ENCODE peak calls at places on chromosomes 2 and 18, in five cellular contexts. T, H, K, A and X are unnamed samples.

GRCh38 chr2:37291680-37292079 is 33.0 kb downstream of the PRKD3 start:
- DNase-seq in H (no peak), K (no peak), T (no peak), A (no peak), X (no peak)

GRCh38 chr2:47230418-47230817 is 75.3 kb upstream of the STPG4 start:
- DNase-seq in H (no peak), A (no peak), T (no peak), K (no peak), X (no peak)

GRCh38 chr2:169131587-169132512 is 62.5 kb downstream of the DHRS9 start:
- DNase-seq in A (peak; percentile 51), K (no peak), T (peak; percentile 15), H (peak; percentile 76), X (peak; percentile 48)

GRCh38 chr2:127411609-127412370 is 6.4 kb upstream of the PROC start:
- DNase-seq in H (no peak), A (no peak), T (no peak), K (no peak), X (no peak)

GRCh38 chr18:58862851-58863538 is 1.7 kb upstream of the ZNF532 start:
- DNase-seq in K (no peak), A (peak; percentile 80), H (no peak), T (no peak), X (no peak)

GRCh38 chr2:88857951-88858406 is 166.5 kb downstream of the RPIA start:
- DNase-seq in A (no peak), H (no peak), T (no peak), K (no peak), X (no peak)

GRCh38 chr2:235467586-235467985 is 26.3 kb upstream of the AGAP1 start:
- DNase-seq in T (no peak), A (no peak), K (no peak), H (no peak), X (no peak)

GRCh38 chr2:111066062-111066593 is 54.6 kb upstream of the BCL2L11 start:
- DNase-seq in A (no peak), T (no peak), H (no peak), K (no peak), X (no peak)

GRCh38 chr2:28408764-28409599 is 16.3 kb downstream of the FOSL2 start:
- DNase-seq in K (no peak), H (no peak), A (no peak), T (no peak), X (no peak)

GRCh38 chr2:240835528-240835927 is 15.5 kb upstream of the KIF1A start:
- DNase-seq in H (no peak), K (no peak), A (no peak), T (no peak), X (no peak)

GRCh38 chr2:229243880-229244560 is 27.1 kb downstream of the PID1 start:
- DNase-seq in K (no peak), A (no peak), H (no peak), T (no peak), X (no peak)

GRCh38 chr2:11680181-11680900 is 10.3 kb upstream of the NTSR2 start:
- DNase-seq in K (no peak), H (no peak), A (no peak), T (no peak), X (no peak)

GRCh38 chr2:164920430-164920829 is 34.9 kb downstream of the SLC38A11 start:
- DNase-seq in T (no peak), K (no peak), A (no peak), H (no peak), X (no peak)

GRCh38 chr2:109468893-109469292 is 144.9 kb downstream of the SEPTIN10 start:
- DNase-seq in H (no peak), K (no peak), T (no peak), A (no peak), X (no peak)

GRCh38 chr2:48383055-48383454 is 146.9 kb upstream of the STON1 start:
- DNase-seq in K (no peak), A (no peak), T (no peak), H (no peak), X (no peak)

GRCh38 chr2:128581849-128582244 is 263.2 kb upstream of the HS6ST1 start:
- DNase-seq in H (no peak), K (no peak), T (no peak), A (no peak), X (no peak)

GRCh38 chr2:134459706-134460406 is 206.0 kb downstream of the MGAT5 start:
- DNase-seq in T (no peak), A (peak; percentile 25), K (no peak), H (no peak), X (no peak)

GRCh38 chr2:200396726-200397348 is 90.3 kb downstream of the SPATS2L start:
- DNase-seq in A (no peak), T (no peak), H (no peak), K (no peak), X (no peak)

GRCh38 chr18:59835656-59836379 is 64.0 kb upstream of the PMAIP1 start:
- DNase-seq in A (no peak), T (no peak), K (no peak), H (no peak), X (no peak)

GRCh38 chr2:29397039-29397438 is 281.8 kb downstream of the CLIP4 start:
- DNase-seq in K (no peak), A (no peak), H (no peak), T (no peak), X (no peak)

DNA sequence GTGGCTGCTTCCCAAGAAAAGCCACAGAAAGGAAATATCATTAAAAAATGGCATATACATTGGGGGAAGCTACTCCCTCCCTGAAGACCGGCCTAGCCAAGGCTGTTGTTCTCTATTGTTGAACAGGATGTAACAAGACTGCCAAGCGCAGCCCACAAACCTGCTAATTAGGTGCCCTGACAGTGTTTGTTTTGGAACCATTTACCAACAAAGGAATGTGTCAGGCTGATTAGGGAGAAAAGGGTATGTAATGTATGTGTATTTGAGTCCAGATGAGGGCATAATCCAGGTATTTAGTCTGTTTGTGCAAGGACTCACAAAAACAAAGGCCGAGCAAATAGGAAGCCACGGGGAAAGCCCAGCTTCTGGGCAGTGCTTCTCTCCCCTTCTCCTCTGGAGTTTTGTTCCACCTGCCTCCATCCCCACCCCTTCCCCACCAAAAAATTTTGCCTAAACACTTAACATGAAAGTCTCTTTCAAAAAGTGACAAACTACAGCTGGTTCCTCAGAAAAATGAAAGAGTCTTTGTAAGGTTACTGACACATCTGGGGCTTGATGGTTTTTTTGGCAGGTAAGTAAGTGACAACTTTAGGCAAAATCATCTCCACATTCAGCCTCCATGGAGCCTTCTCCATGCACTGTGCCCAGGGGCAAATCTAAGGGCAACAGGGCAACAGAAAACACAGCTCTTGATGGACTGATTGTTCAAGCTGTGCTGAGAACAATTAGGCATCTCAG is 78.3 kb upstream of the FZD5 start:
- DNase-seq in T (no peak), H (no peak), K (no peak), A (no peak), X (no peak)
- TF ChIP-seq SIN3A in T (no peak), H (no peak), K (no peak), A (no peak), X (no peak)

GRCh38 chr2:20617892-20618467 is 32.9 kb downstream of the HS1BP3 start:
- DNase-seq in K (no peak), A (peak; percentile 82), T (no peak), H (peak; percentile 64), X (peak; percentile 36)

GRCh38 chr2:20616341-20616871 is 34.5 kb downstream of the HS1BP3 start:
- DNase-seq in A (no peak), K (no peak), H (no peak), T (no peak), X (no peak)

GRCh38 chr2:20615466-20616241 is 35.2 kb downstream of the HS1BP3 start:
- DNase-seq in H (no peak), T (no peak), A (no peak), K (no peak), X (no peak)

GRCh38 chr2:20618468-20618885 is 32.4 kb downstream of the HS1BP3 start:
- DNase-seq in T (no peak), H (no peak), A (no peak), K (no peak), X (no peak)

DNA sequence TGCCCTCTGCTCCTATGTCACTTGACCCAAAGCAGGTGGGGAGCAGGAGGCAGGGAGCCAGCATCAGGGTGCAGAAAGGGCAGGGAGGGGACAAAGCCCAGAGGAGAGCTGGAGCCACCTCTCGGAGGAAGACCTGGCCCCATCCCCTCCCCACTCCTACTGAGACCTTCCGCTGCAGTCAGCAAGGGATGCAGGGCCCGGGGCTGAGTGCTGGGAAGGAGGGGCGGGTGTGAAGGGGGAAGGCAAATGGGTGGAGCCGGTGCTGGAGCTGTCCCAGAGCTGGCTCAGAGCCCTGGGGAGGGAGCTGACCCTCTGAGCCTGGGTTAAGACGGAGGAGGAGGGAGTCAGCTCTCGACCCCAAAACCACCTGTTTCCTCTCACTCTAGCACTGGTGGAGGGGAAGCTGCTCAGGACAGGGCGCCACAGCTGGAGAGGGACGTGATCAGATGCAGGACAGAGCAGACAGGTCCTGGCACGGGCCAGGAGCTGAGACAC is 33.8 kb downstream of the HS1BP3 start:
- DNase-seq in A (peak; percentile 54), K (no peak), T (no peak), H (peak; percentile 75), X (no peak)
- TF ChIP-seq SIN3A in A (no peak), K (no peak), T (no peak), H (no peak), X (no peak)

GRCh38 chr2:170276926-170277571 is 99.1 kb downstream of the MYO3B start:
- DNase-seq in K (no peak), H (no peak), A (no peak), T (no peak), X (no peak)

GRCh38 chr2:170270278-170270864 is 92.4 kb downstream of the MYO3B start:
- DNase-seq in K (no peak), A (no peak), T (no peak), H (no peak), X (no peak)

GRCh38 chr2:170277943-170278342 is 100.0 kb downstream of the MYO3B start:
- DNase-seq in A (no peak), H (no peak), T (no peak), K (no peak), X (no peak)

GRCh38 chr2:170271340-170271739 is 93.4 kb downstream of the MYO3B start:
- DNase-seq in A (no peak), T (no peak), K (no peak), H (no peak), X (no peak)

GRCh38 chr2:170276056-170276455 is 98.1 kb downstream of the MYO3B start:
- DNase-seq in T (no peak), A (peak; percentile 25), K (no peak), H (no peak), X (no peak)
- TF ChIP-seq SIN3A in T (no peak), A (no peak), K (no peak), H (no peak), X (no peak)

GRCh38 chr2:9702604-9703084 is 71.8 kb upstream of the YWHAQ start:
- DNase-seq in A (no peak), H (no peak), T (no peak), K (no peak), X (no peak)
- TF ChIP-seq SIN3A in A (no peak), H (no peak), T (no peak), K (no peak), X (no peak)

GRCh38 chr2:56981554-56981953 is 797.8 kb downstream of the CCDC85A start:
- DNase-seq in T (no peak), A (no peak), H (no peak), K (no peak), X (no peak)
- TF ChIP-seq SIN3A in T (no peak), A (no peak), H (no peak), K (no peak), X (no peak)

GRCh38 chr18:21331094-21331493 is 89.1 kb downstream of the GREB1L start:
- DNase-seq in T (no peak), A (no peak), K (no peak), H (no peak), X (no peak)
- TF ChIP-seq SIN3A in T (no peak), A (no peak), K (no peak), H (no peak), X (no peak)